ENCODE peak calls at places on chromosomes 11 and 22, in seven cellular contexts. W, K, R, O, L, N and I are unnamed samples.
A peak's percentile ranks its signal among the peaks of the same experiment; 100 is the strongest.

GRCh38 chr11:88414981-88415391 is 77.5 kb upstream of the CTSC start:
- DNase-seq in W (no peak), K (peak; percentile 86), R (no peak), O (no peak), L (no peak), N (no peak), I (no peak)

GRCh38 chr22:40308999-40309578 is 37.2 kb upstream of the ADSL start:
- DNase-seq in W (no peak), K (no peak), R (no peak), O (no peak), L (no peak), N (no peak), I (no peak)

GRCh38 chr11:61679893-61680621 is at the start of gene DAGLA:
- DNase-seq in W (no peak), K (peak; percentile 33), R (peak; percentile 76), O (peak; percentile 44), L (peak; percentile 92), N (peak; percentile 51), I (no peak)

GRCh38 chr22:30305519-30305905 is 16.2 kb upstream of the CASTOR1 start:
- DNase-seq in W (peak; percentile 90), K (no peak), R (no peak), O (peak; percentile 42), L (peak; percentile 69), N (no peak), I (no peak)

GRCh38 chr22:19482297-19482696 is 2.6 kb downstream of the CDC45 start:
- DNase-seq in W (no peak), K (no peak), R (no peak), O (no peak), L (no peak), N (no peak), I (no peak)

GRCh38 chr11:33268945-33269567 is 11.9 kb downstream of the HIPK3 start:
- DNase-seq in W (no peak), K (no peak), R (no peak), O (peak; percentile 43), L (no peak), N (no peak), I (no peak)

GRCh38 chr22:17705565-17706450 is 67.3 kb downstream of the BCL2L13 start:
- DNase-seq in W (peak; percentile 6), K (peak; percentile 26), R (no peak), O (no peak), L (no peak), N (no peak), I (no peak)

GRCh38 chr22:47340851-47341436 is 578.5 kb downstream of the TBC1D22A start:
- DNase-seq in W (no peak), K (no peak), R (no peak), O (peak; percentile 6), L (no peak), N (no peak), I (peak; percentile 64)

GRCh38 chr11:45757672-45758071 is 47.3 kb upstream of the SLC35C1 start:
- DNase-seq in W (no peak), K (no peak), R (no peak), O (no peak), L (no peak), N (no peak), I (no peak)

GRCh38 chr11:65718964-65719492 is 1.6 kb downstream of the RNASEH2C start:
- DNase-seq in W (no peak), K (peak; percentile 12), R (no peak), O (peak; percentile 51), L (no peak), N (no peak), I (no peak)

GRCh38 chr22:26734339-26735018 is 77.1 kb downstream of the MIAT start:
- DNase-seq in W (no peak), K (no peak), R (no peak), O (no peak), L (no peak), N (no peak), I (no peak)

GRCh38 chr11:83006877-83007330 is 64.8 kb downstream of the RAB30 start:
- DNase-seq in W (peak; percentile 25), K (no peak), R (no peak), O (no peak), L (peak; percentile 59), N (no peak), I (no peak)

GRCh38 chr11:73126804-73127480 is 15.2 kb downstream of the FCHSD2 start:
- DNase-seq in W (no peak), K (no peak), R (no peak), O (peak; percentile 13), L (no peak), N (no peak), I (no peak)

GRCh38 chr11:64249563-64250405 is 1.5 kb upstream of the PLCB3 start:
- DNase-seq in W (no peak), K (no peak), R (no peak), O (no peak), L (no peak), N (no peak), I (no peak)

GRCh38 chr22:32534252-32535215 is 59.9 kb downstream of the FBXO7 start:
- DNase-seq in W (no peak), K (no peak), R (no peak), O (no peak), L (no peak), N (no peak), I (no peak)

GRCh38 chr11:103210543-103210942 is 101.3 kb downstream of the DYNC2H1 start:
- DNase-seq in W (no peak), K (peak; percentile 22), R (no peak), O (no peak), L (no peak), N (no peak), I (no peak)

GRCh38 chr11:67165595-67165994 is 46.5 kb downstream of the KDM2A start:
- DNase-seq in W (no peak), K (no peak), R (no peak), O (no peak), L (peak; percentile 34), N (no peak), I (no peak)

GRCh38 chr11:104946907-104947306 is 21.5 kb downstream of the CASP4 start:
- DNase-seq in W (peak; percentile 37), K (peak; percentile 48), R (no peak), O (peak; percentile 72), L (peak; percentile 36), N (no peak), I (no peak)

GRCh38 chr11:118895093-118896039 is 11.7 kb downstream of the CXCR5 start:
- DNase-seq in W (peak; percentile 90), K (no peak), R (no peak), O (no peak), L (peak; percentile 75), N (no peak), I (no peak)

GRCh38 chr22:17570851-17571631 is 7.7 kb downstream of the SLC25A18 start:
- DNase-seq in W (no peak), K (peak; percentile 53), R (peak; percentile 17), O (peak; percentile 98), L (no peak), N (peak; percentile 57), I (peak; percentile 96)

GRCh38 chr11:84993386-84993785 is 633.8 kb downstream of the DLG2 start:
- DNase-seq in W (peak; percentile 1), K (peak; percentile 4), R (no peak), O (peak; percentile 31), L (no peak), N (no peak), I (no peak)
- TF ChIP-seq CTCF in W (peak; percentile 62), K (peak; percentile 40), R (no peak), O (peak; percentile 51), L (no peak), N (no peak), I (no peak)

GRCh38 chr22:48894064-48894671 is 933.5 kb downstream of the BRD1 start:
- DNase-seq in W (peak; percentile 4), K (no peak), R (no peak), O (no peak), L (no peak), N (no peak), I (peak; percentile 90)

GRCh38 chr22:48890693-48891554 is 936.7 kb downstream of the BRD1 start:
- DNase-seq in W (no peak), K (no peak), R (no peak), O (no peak), L (no peak), N (no peak), I (peak; percentile 80)

GRCh38 chr22:48891688-48892380 is 935.8 kb downstream of the BRD1 start:
- DNase-seq in W (no peak), K (no peak), R (no peak), O (no peak), L (no peak), N (no peak), I (no peak)

GRCh38 chr22:48893288-48894063 is 934.2 kb downstream of the BRD1 start:
- DNase-seq in W (peak; percentile 3), K (no peak), R (no peak), O (no peak), L (no peak), N (no peak), I (no peak)

GRCh38 chr22:48892571-48893287 is 934.9 kb downstream of the BRD1 start:
- DNase-seq in W (no peak), K (no peak), R (no peak), O (no peak), L (no peak), N (no peak), I (peak; percentile 90)
- TF ChIP-seq CTCF in W (no peak), K (no peak), R (no peak), O (no peak), L (no peak), N (no peak), I (no peak)

DNA sequence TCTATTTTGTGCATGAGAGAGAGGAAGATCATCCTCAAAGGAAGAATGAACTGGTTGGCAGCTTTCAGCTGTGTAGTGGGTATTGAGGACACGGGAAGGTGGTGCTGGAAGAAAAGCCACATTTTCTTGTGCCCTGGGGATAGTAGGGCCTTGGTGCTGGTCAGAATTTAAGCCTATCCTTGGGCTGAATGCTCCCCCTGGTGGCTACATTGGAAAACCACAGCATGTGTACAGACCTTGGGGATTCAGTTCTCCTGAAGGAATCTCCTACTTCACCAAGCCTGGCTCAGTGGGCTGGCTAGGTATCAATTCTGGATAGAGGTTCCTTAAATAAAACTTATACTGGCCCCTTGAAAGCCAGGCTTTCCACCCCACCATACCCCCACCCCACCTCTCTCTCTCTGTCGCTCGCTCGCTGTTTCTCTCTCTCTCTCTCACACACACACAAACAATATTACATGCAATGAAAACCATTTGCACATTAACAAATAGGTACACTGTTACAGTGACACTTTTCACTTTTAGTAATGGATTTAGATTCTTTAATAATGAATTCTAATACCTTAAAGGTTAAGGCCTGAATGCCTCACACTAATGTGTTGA is 2.8 kb upstream of the OR51M1 start:
- DNase-seq in W (peak; percentile 61), K (peak; percentile 35), R (peak; percentile 81), O (peak; percentile 75), L (peak; percentile 46), N (no peak), I (no peak)
- TF ChIP-seq CTCF in W (peak; percentile 87), K (peak; percentile 78), R (peak; percentile 75), O (peak; percentile 91), L (peak; percentile 56), N (no peak), I (peak; percentile 28)

DNA sequence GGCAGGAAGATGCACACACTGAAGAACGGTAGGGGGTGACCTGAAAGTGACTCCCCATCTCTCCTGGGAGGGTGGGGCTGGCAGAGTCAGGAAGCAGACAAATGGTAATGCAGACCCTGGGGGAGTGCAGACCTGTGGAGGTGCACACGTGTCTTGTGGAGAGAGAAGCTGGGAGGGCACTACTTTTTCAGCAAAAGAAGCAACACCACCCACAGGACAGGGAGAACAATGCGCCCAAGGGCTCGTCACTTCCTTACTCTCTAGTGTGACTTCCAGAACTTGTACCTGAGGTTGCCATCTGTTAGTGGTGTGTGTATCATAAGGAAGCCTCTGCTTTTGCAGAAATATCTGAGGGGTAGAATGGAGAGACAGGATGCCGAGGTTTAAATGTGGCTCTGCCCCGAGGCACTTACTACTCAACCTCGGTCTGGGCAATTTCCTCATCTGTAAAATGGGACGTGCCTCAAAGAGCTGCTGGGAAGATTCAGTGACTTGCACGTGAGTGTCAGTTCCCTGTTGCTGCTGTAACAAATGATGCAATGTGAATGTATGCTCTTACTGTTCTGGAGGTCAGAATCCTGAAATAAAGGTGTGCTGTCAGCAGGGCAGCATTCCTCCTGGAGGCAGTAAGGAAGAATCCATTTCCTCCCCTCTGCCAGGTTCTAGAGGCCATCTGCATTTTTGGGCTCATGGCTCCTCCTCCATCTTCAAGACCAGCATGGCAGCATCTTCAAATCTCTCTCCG is 323.4 kb downstream of the SHANK2 start:
- DNase-seq in W (no peak), K (no peak), R (no peak), O (no peak), L (no peak), N (no peak), I (no peak)
- TF ChIP-seq CTCF in W (peak; percentile 31), K (no peak), R (no peak), O (no peak), L (no peak), N (no peak), I (no peak)